ENCODE peak calls at places on chromosomes 12 and 14, in five cellular contexts. N is HT1080, X is NCI-H2081, A is COR-L47, S is RCC 7860. O is an unnamed sample.

GRCh38 chr14:68977137-68977740 is 1.9 kb downstream of the ACTN1 start:
- DNase-seq in A (no peak), N (no peak), S (no peak), X (no peak), O (no peak)

GRCh38 chr12:49892084-49892731 is 11.5 kb downstream of the FAIM2 start:
- DNase-seq in A (no peak), N (no peak), S (no peak), X (no peak), O (no peak)

GRCh38 chr12:47835017-47835830 is 15.5 kb upstream of the HDAC7 start:
- DNase-seq in A (no peak), X (no peak), N (no peak), S (no peak), O (no peak)

GRCh38 chr14:90419200-90419599 is 22.4 kb downstream of the CALM1 start:
- DNase-seq in X (peak), A (peak), S (peak), N (peak), O (no peak)

GRCh38 chr12:64826234-64826633 is 1.8 kb downstream of the TBC1D30 start:
- DNase-seq in S (no peak), A (peak), N (peak), X (peak), O (peak)

GRCh38 chr12:62284749-62285148 is 24.5 kb downstream of the USP15 start:
- DNase-seq in X (no peak), A (no peak), N (no peak), S (no peak), O (no peak)

GRCh38 chr12:80627773-80628172 is 79.7 kb upstream of the MYF6 start:
- DNase-seq in X (no peak), S (peak), A (no peak), N (peak), O (no peak)

GRCh38 chr12:25840678-25841077 is 117.8 kb upstream of the RASSF8 start:
- DNase-seq in A (no peak), X (no peak), N (no peak), S (no peak), O (no peak)

GRCh38 chr14:77709412-77709811 is 1.5 kb downstream of the SLIRP start:
- DNase-seq in S (no peak), A (no peak), X (no peak), N (no peak), O (no peak)

GRCh38 chr12:15522574-15523187 is 200.4 kb downstream of the PTPRO start:
- DNase-seq in S (peak), X (peak), A (peak), N (peak), O (no peak)

GRCh38 chr12:122029620-122030426 is 8.1 kb downstream of the BCL7A start:
- DNase-seq in S (no peak), N (no peak), A (no peak), X (no peak), O (no peak)

GRCh38 chr12:28191690-28192089 is 1.4 kb downstream of the CCDC91 start:
- DNase-seq in A (no peak), X (no peak), N (no peak), S (peak), O (no peak)

GRCh38 chr14:54742492-54743350 is 159.9 kb downstream of the GCH1 start:
- DNase-seq in X (no peak), A (no peak), S (no peak), N (no peak), O (no peak)

GRCh38 chr12:124629799-124630198 is 62.4 kb upstream of the NCOR2 start:
- DNase-seq in N (no peak), A (no peak), S (no peak), X (no peak), O (no peak)

GRCh38 chr14:68784298-68784910 is 8.5 kb downstream of the ZFP36L1 start:
- DNase-seq in S (peak), N (peak), A (no peak), X (no peak), O (no peak)

GRCh38 chr14:79548836-79549235 is 662.5 kb downstream of the DIO2 start:
- DNase-seq in S (no peak), N (no peak), X (no peak), A (no peak), O (no peak)